ENCODE peak calls at places on chromosomes 11 and 22, in five cellular contexts. U is H1, T is K562, X is WTC11, K is GM12878. N is an unnamed sample.

GRCh38 chr11:15199693-15200092 is 85.0 kb downstream of the INSC start:
- DNase-seq in U (no peak), T (no peak), X (no peak), K (no peak), N (no peak)

GRCh38 chr11:101912823-101913284 is 2.0 kb upstream of the CEP126 start:
- DNase-seq in U (no peak), T (no peak), X (no peak), K (no peak), N (no peak)

GRCh38 chr11:42901084-42901483 is 410.7 kb upstream of the API5 start:
- DNase-seq in U (no peak), T (no peak), X (no peak), K (no peak), N (no peak)

GRCh38 chr11:67439321-67440228 is 2.1 kb upstream of the PTPRCAP start:
- DNase-seq in U (no peak), T (no peak), X (peak), K (no peak), N (peak)

GRCh38 chr11:133928628-133929059 is 28.1 kb downstream of the IGSF9B start:
- DNase-seq in U (no peak), T (no peak), X (peak), K (no peak), N (peak)

GRCh38 chr22:45073064-45073463 is 63.3 kb upstream of the PHF21B start:
- DNase-seq in U (no peak), T (no peak), X (no peak), K (no peak), N (no peak)

GRCh38 chr11:6864436-6864835 is 1.6 kb downstream of the OR10A2 start:
- DNase-seq in U (no peak), T (no peak), X (no peak), K (no peak), N (no peak)

GRCh38 chr11:29282088-29282487 is 734.7 kb downstream of the KCNA4 start:
- DNase-seq in U (no peak), T (no peak), X (no peak), K (no peak), N (no peak)

GRCh38 chr11:121435132-121435531 is 17.0 kb upstream of the SORL1 start:
- DNase-seq in U (no peak), T (no peak), X (no peak), K (no peak), N (no peak)

GRCh38 chr22:18064636-18065035 is 13.2 kb upstream of the PEX26 start:
- DNase-seq in U (no peak), T (no peak), X (no peak), K (no peak), N (no peak)
- TF ChIP-seq CREB1 in U (no peak), T (no peak), X (no peak), K (no peak), N (no peak)

DNA sequence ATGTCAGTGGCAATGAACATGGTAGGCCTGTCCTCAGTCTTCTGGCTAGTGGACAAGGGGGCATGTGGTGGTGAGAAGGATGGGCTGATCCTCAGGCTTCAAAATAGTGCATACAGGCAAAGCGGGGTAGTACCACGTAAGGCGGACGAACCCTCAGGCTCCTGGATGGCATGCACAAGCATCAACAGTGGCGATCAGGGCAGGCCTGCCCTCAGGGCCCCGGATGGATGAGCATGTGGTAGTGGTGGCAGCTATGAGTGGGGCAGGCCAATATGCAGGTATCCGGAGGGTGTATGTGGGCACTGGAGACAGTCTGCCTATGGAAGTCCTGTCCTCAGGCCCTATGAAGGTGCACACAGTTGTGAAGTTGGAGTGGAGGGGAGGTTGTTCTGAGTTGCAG is 163.8 kb downstream of the GUCY1A2 start:
- DNase-seq in U (no peak), T (no peak), X (no peak), K (no peak), N (no peak)
- TF ChIP-seq CREB1 in U (no peak), T (no peak), X (no peak), K (no peak), N (no peak)

GRCh38 chr11:86383314-86383713 is 8.6 kb downstream of the CCDC81 start:
- DNase-seq in U (no peak), T (no peak), X (no peak), K (no peak), N (no peak)

GRCh38 chr11:86390499-86390898 is 15.8 kb downstream of the CCDC81 start:
- DNase-seq in U (no peak), T (no peak), X (no peak), K (no peak), N (no peak)

GRCh38 chr11:86386791-86387190 is 12.1 kb downstream of the CCDC81 start:
- DNase-seq in U (no peak), T (no peak), X (no peak), K (no peak), N (no peak)

DNA sequence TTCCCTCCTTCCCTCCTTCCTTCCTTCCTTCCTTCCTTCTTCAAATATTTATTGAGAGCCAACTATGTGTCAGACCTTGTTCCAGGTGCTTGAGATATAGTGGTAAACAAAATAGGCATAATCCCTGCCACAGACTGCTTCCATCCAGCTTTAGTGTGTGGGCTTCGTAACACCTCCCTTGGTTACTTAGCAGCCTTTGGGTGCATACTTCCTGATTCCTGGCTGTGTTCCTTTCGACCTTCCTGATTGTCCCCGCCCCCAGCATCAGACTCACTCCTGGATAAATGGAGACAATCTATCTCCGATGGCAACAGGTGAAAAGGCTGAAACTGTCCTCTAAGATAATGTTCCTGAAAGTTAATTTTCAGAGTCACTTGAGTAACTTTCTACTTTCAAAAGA is 13.5 kb downstream of the CCDC81 start:
- DNase-seq in U (no peak), T (no peak), X (no peak), K (no peak), N (peak)
- TF ChIP-seq CREB1 in U (no peak), T (no peak), X (no peak), K (no peak), N (no peak)

GRCh38 chr11:71476031-71476430 is 23.0 kb downstream of the NADSYN1 start:
- DNase-seq in U (no peak), T (no peak), X (no peak), K (no peak), N (no peak)

GRCh38 chr11:71473793-71474080 is 20.7 kb downstream of the NADSYN1 start:
- DNase-seq in U (no peak), T (no peak), X (no peak), K (no peak), N (no peak)

GRCh38 chr11:71472941-71473792 is 20.2 kb downstream of the NADSYN1 start:
- DNase-seq in U (no peak), T (no peak), X (no peak), K (no peak), N (no peak)

GRCh38 chr11:71474771-71475483 is 21.9 kb downstream of the NADSYN1 start:
- DNase-seq in U (no peak), T (no peak), X (no peak), K (no peak), N (no peak)

GRCh38 chr11:71474141-71474770 is 21.3 kb downstream of the NADSYN1 start:
- DNase-seq in U (no peak), T (no peak), X (no peak), K (no peak), N (no peak)
- TF ChIP-seq CREB1 in U (no peak), T (no peak), X (no peak), K (no peak), N (no peak)

DNA sequence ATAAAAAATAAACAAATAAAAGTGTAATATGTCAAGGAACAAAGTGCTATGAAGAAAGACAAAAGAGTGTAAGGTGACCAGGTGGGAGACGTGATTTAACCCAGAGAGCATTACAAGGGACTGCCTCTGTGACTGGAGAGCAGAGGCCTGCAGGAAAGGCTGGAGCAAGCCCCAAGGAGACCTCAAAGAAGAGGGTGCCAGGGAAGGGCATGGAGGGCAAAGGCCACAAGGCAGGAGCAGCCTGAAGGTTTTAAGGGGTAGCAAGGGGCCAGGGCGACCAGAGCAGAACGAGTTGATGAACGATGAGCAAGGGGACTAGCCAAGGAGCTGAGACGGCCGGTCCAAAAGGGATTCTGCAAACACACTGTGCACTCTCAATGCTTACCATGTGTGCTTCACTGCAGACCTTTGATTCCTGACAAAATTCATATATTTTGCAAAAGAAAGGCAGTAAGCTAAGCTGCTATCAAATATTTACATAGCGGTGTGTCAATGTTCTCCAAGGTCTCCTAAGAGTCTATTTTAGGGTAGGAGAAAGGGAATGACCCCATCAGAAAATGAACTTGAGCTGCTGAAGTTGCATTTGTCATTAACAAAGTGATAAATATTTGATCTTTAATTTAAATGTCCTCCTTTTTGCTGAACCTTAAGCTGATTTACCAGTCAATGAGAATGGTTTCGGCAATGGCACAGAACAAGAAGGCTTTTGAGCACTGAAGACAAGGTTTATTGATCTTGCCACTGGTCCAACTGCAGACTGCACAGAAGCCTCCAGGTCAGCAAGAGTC is 50.5 kb downstream of the SMCO4 start:
- DNase-seq in U (no peak), T (no peak), X (no peak), K (no peak), N (no peak)
- TF ChIP-seq CREB1 in U (no peak), T (no peak), X (no peak), K (no peak), N (no peak)

DNA sequence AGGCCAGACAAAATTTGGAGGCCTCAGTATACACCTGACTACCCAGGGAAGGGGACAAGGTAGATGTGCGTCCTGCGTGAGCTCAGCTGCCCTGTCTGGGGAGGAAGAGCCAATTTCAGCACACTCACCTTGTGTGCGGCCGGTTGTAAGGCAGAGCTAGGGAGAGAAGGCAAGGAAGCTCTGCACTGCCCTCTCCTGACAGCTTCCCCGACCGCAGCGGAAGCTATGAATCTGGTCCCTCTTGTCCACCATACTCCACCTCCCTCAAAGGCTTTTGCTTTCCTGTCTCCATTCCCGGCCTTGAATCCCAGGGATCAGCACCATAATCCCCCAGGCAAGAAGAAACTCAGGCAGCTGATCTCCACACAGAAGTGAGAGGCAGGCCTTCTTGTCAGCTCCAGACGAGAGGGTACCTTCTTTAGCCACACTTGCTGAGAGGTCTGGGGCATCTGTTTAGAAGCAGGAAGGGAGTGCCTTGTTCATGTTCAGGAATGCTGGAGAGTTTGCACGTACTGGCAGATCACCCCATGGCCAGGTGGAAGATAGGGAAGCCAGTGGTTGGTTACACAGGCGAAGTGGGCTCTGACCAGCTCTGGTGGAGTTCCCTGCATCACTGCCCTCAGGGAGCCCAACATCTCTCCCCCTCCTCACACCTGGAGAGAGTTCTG is 62.5 kb downstream of the FEZ1 start:
- DNase-seq in U (peak), T (peak), X (peak), K (no peak), N (peak)
- TF ChIP-seq CREB1 in U (peak), T (no peak), X (no peak), K (no peak), N (no peak)

GRCh38 chr11:76910620-76911414 is 50.1 kb downstream of the ACER3 start:
- DNase-seq in U (no peak), T (no peak), X (peak), K (no peak), N (peak)

GRCh38 chr11:76916712-76917111 is 56.0 kb downstream of the ACER3 start:
- DNase-seq in U (no peak), T (no peak), X (no peak), K (no peak), N (no peak)

GRCh38 chr11:76911415-76911808 is 50.7 kb downstream of the ACER3 start:
- DNase-seq in U (no peak), T (no peak), X (no peak), K (no peak), N (no peak)
- TF ChIP-seq CREB1 in U (no peak), T (no peak), X (no peak), K (no peak), N (no peak)

DNA sequence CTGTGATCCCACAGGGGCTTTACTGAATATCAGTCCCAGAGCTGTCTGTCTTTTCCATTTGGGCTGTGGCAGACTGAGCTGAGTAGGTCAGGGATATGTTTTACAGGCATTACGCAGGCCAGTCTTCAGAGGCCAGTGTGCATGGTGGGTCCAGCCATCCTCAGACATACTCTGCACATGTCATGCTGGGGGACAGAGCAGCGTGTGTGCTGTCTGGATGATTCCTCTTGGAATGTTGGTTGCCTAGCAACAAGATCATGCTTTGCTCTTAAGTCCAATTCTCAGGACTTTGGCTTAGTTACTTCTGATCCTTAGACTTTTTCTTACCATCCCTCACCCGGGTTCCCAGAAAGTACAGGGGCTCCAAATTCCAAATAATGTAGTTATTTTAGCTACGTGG is 736.4 kb downstream of the DLG2 start:
- DNase-seq in U (no peak), T (no peak), X (no peak), K (no peak), N (peak)
- TF ChIP-seq CREB1 in U (no peak), T (no peak), X (no peak), K (no peak), N (no peak)